ENCODE peak calls at places on chromosomes 7 and 10, in four cellular contexts. One of them, this sample, is unnamed.

GRCh38 chr7:133051719-133052118 is 30.2 kb downstream of the CHCHD3 start:
- DNase-seq in WERI-Rb-1: no peak
- DNase-seq in esophagus muscularis mucosa: no peak
- DNase-seq in CD8-positive, alpha-beta T cell: no peak
- DNase-seq in this sample: no peak

GRCh38 chr7:157944051-157944450 is 607.2 kb downstream of the DNAJB6 start:
- DNase-seq in WERI-Rb-1: no peak
- DNase-seq in CD8-positive, alpha-beta T cell: no peak
- DNase-seq in esophagus muscularis mucosa: no peak
- DNase-seq in this sample: no peak

GRCh38 chr10:45198596-45199379 is 116.6 kb downstream of the OR13A1 start:
- DNase-seq in esophagus muscularis mucosa: no peak
- DNase-seq in WERI-Rb-1: no peak
- DNase-seq in CD8-positive, alpha-beta T cell: no peak
- DNase-seq in this sample: no peak

GRCh38 chr7:13897825-13898224 is 91.6 kb downstream of the ETV1 start:
- DNase-seq in esophagus muscularis mucosa: no peak
- DNase-seq in WERI-Rb-1: no peak
- DNase-seq in CD8-positive, alpha-beta T cell: no peak
- DNase-seq in this sample: no peak

GRCh38 chr10:43824934-43825333 is 176.3 kb upstream of the ZNF32 start:
- DNase-seq in esophagus muscularis mucosa: peak
- DNase-seq in CD8-positive, alpha-beta T cell: no peak
- DNase-seq in WERI-Rb-1: no peak
- DNase-seq in this sample: no peak

GRCh38 chr10:112915590-112916572 is 34.2 kb upstream of the TCF7L2 start:
- DNase-seq in esophagus muscularis mucosa: no peak
- DNase-seq in WERI-Rb-1: no peak
- DNase-seq in CD8-positive, alpha-beta T cell: no peak
- DNase-seq in this sample: no peak

GRCh38 chr10:124186956-124187355 is 93.6 kb upstream of the CHST15 start:
- DNase-seq in esophagus muscularis mucosa: no peak
- DNase-seq in WERI-Rb-1: no peak
- DNase-seq in CD8-positive, alpha-beta T cell: no peak
- DNase-seq in this sample: no peak

GRCh38 chr10:130022501-130023299 is 58.6 kb upstream of the EBF3 start:
- DNase-seq in CD8-positive, alpha-beta T cell: no peak
- DNase-seq in WERI-Rb-1: peak
- DNase-seq in esophagus muscularis mucosa: no peak
- DNase-seq in this sample: no peak

GRCh38 chr7:29343379-29343778 is 148.8 kb downstream of the CHN2 start:
- DNase-seq in CD8-positive, alpha-beta T cell: peak
- DNase-seq in esophagus muscularis mucosa: no peak
- DNase-seq in WERI-Rb-1: no peak
- DNase-seq in this sample: no peak

GRCh38 chr7:147249956-147250355 is 1133.4 kb downstream of the CNTNAP2 start:
- DNase-seq in CD8-positive, alpha-beta T cell: no peak
- DNase-seq in esophagus muscularis mucosa: no peak
- DNase-seq in WERI-Rb-1: no peak
- DNase-seq in this sample: no peak

GRCh38 chr7:128164955-128165670 is 76.0 kb upstream of the LEP start:
- DNase-seq in WERI-Rb-1: no peak
- DNase-seq in CD8-positive, alpha-beta T cell: no peak
- DNase-seq in esophagus muscularis mucosa: no peak
- DNase-seq in this sample: no peak

GRCh38 chr7:21041666-21042065 is 255.0 kb upstream of the SP8 start:
- DNase-seq in esophagus muscularis mucosa: no peak
- DNase-seq in CD8-positive, alpha-beta T cell: no peak
- DNase-seq in WERI-Rb-1: no peak
- DNase-seq in this sample: no peak

GRCh38 chr10:113453351-113453750 is 99.5 kb upstream of the HABP2 start:
- DNase-seq in CD8-positive, alpha-beta T cell: no peak
- DNase-seq in WERI-Rb-1: no peak
- DNase-seq in esophagus muscularis mucosa: no peak
- DNase-seq in this sample: no peak

GRCh38 chr7:20954711-20955641 is 168.3 kb upstream of the SP8 start:
- DNase-seq in esophagus muscularis mucosa: no peak
- DNase-seq in CD8-positive, alpha-beta T cell: no peak
- DNase-seq in WERI-Rb-1: no peak
- DNase-seq in this sample: no peak

GRCh38 chr10:78470267-78471103 is 436.8 kb downstream of the RPS24 start:
- DNase-seq in esophagus muscularis mucosa: peak
- DNase-seq in CD8-positive, alpha-beta T cell: no peak
- DNase-seq in WERI-Rb-1: no peak
- DNase-seq in this sample: no peak

GRCh38 chr7:7274782-7275181 is 92.4 kb downstream of the C1GALT1 start:
- DNase-seq in CD8-positive, alpha-beta T cell: no peak
- DNase-seq in WERI-Rb-1: no peak
- DNase-seq in esophagus muscularis mucosa: peak
- DNase-seq in this sample: no peak

GRCh38 chr10:8979976-8980375 is 925.5 kb downstream of the GATA3 start:
- DNase-seq in WERI-Rb-1: no peak
- DNase-seq in esophagus muscularis mucosa: no peak
- DNase-seq in CD8-positive, alpha-beta T cell: no peak
- DNase-seq in this sample: no peak

GRCh38 chr7:116593359-116594075 is 68.7 kb downstream of the CAV1 start:
- DNase-seq in CD8-positive, alpha-beta T cell: no peak
- DNase-seq in WERI-Rb-1: no peak
- DNase-seq in esophagus muscularis mucosa: no peak
- DNase-seq in this sample: no peak

GRCh38 chr10:59176241-59177030 is at the start of gene PHYHIPL:
- DNase-seq in CD8-positive, alpha-beta T cell: no peak
- DNase-seq in esophagus muscularis mucosa: no peak
- DNase-seq in WERI-Rb-1: peak
- DNase-seq in this sample: no peak

GRCh38 chr10:5447611-5448071 is 35.3 kb downstream of the NET1 start:
- DNase-seq in WERI-Rb-1: no peak
- DNase-seq in esophagus muscularis mucosa: no peak
- DNase-seq in CD8-positive, alpha-beta T cell: no peak
- DNase-seq in this sample: no peak

GRCh38 chr10:11345224-11346054 is 266.0 kb downstream of the USP6NL start:
- DNase-seq in CD8-positive, alpha-beta T cell: no peak
- DNase-seq in WERI-Rb-1: no peak
- DNase-seq in esophagus muscularis mucosa: no peak
- DNase-seq in this sample: no peak

GRCh38 chr10:124292911-124293640 is 125.6 kb downstream of the OAT start:
- DNase-seq in CD8-positive, alpha-beta T cell: no peak
- DNase-seq in WERI-Rb-1: no peak
- DNase-seq in esophagus muscularis mucosa: no peak
- DNase-seq in this sample: peak

GRCh38 chr7:69643708-69644445 is 45.6 kb downstream of the AUTS2 start:
- DNase-seq in esophagus muscularis mucosa: peak
- DNase-seq in CD8-positive, alpha-beta T cell: no peak
- DNase-seq in WERI-Rb-1: no peak
- DNase-seq in this sample: no peak

GRCh38 chr7:326845-327304 is 36.9 kb downstream of the FOXL3 start:
- DNase-seq in CD8-positive, alpha-beta T cell: no peak
- DNase-seq in esophagus muscularis mucosa: no peak
- DNase-seq in WERI-Rb-1: no peak
- DNase-seq in this sample: no peak

GRCh38 chr7:49597805-49598204 is 175.6 kb upstream of the VWC2 start:
- DNase-seq in WERI-Rb-1: no peak
- DNase-seq in esophagus muscularis mucosa: no peak
- DNase-seq in CD8-positive, alpha-beta T cell: no peak
- DNase-seq in this sample: no peak

GRCh38 chr7:2560175-2560695 is 1.5 kb downstream of the IQCE start:
- DNase-seq in esophagus muscularis mucosa: no peak
- DNase-seq in WERI-Rb-1: no peak
- DNase-seq in CD8-positive, alpha-beta T cell: no peak
- DNase-seq in this sample: no peak

GRCh38 chr7:133572853-133573252 is 320.0 kb downstream of the EXOC4 start:
- DNase-seq in WERI-Rb-1: no peak
- DNase-seq in esophagus muscularis mucosa: no peak
- DNase-seq in CD8-positive, alpha-beta T cell: no peak
- DNase-seq in this sample: no peak

GRCh38 chr7:89914673-89915072 is 239.6 kb upstream of the STEAP1 start:
- DNase-seq in esophagus muscularis mucosa: no peak
- DNase-seq in WERI-Rb-1: peak
- DNase-seq in CD8-positive, alpha-beta T cell: no peak
- DNase-seq in this sample: no peak

GRCh38 chr7:35249537-35249907 is 4.4 kb downstream of the TBX20 start:
- DNase-seq in esophagus muscularis mucosa: no peak
- DNase-seq in WERI-Rb-1: no peak
- DNase-seq in CD8-positive, alpha-beta T cell: no peak
- DNase-seq in this sample: no peak

GRCh38 chr10:123241391-123242141 is 87.4 kb downstream of the BUB3 start:
- DNase-seq in WERI-Rb-1: no peak
- DNase-seq in CD8-positive, alpha-beta T cell: peak
- DNase-seq in esophagus muscularis mucosa: no peak
- DNase-seq in this sample: no peak

GRCh38 chr7:98091061-98091460 is 15.6 kb upstream of the LMTK2 start:
- DNase-seq in esophagus muscularis mucosa: no peak
- DNase-seq in WERI-Rb-1: no peak
- DNase-seq in CD8-positive, alpha-beta T cell: no peak
- DNase-seq in this sample: no peak

DNA sequence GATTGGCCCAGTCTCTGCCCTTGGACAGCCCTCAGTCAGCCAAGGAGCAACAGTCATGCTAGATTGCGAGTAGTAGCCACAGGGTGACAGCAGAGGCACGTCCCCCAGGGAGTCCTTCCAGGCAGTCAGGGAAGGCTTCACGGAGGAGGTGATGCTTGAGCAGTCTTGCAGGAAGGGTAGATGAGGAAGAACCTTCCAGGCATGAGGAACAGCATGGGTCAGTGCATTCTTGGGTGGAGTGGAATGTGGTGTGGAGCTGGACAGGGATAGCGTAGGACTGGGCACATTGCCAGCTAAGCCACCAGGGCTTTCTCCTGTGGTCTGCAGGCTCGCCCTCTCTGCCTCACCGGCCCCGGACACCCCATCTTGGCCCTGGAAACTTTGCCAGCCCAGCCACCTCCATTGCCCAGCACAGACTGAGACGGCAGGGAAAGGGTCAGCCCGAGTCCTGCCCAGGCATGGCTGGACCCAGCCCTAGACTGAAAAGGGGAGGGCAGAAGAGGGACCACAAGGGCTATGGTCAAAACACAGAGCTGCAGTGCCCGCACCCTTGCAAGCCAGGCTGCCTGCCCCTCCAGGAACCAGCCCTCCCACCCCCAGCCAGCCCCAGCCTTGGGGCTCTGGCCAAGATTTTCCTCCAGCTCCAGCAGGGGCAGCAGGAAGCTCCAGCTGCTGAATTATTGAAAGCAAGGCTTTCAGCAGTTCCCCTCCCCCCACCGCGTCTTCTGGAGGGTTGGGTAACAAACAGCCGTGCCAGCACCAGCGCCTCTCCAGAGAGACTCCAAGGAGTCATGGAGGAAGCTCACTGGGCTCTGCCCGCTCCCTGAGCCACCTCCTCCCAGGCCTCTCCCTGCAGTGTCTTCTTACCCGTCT is 18.7 kb downstream of the SRRM3 start:
- DNase-seq in esophagus muscularis mucosa: no peak
- DNase-seq in WERI-Rb-1: peak
- DNase-seq in CD8-positive, alpha-beta T cell: no peak
- DNase-seq in this sample: no peak
- TF ChIP-seq CTCF in esophagus muscularis mucosa: no peak
- TF ChIP-seq CTCF in WERI-Rb-1: peak
- TF ChIP-seq CTCF in CD8-positive, alpha-beta T cell: no peak
- TF ChIP-seq CTCF in this sample: no peak

GRCh38 chr7:99579956-99580777 is 17.9 kb upstream of the TMEM225B start:
- DNase-seq in CD8-positive, alpha-beta T cell: peak
- DNase-seq in WERI-Rb-1: peak
- DNase-seq in esophagus muscularis mucosa: no peak
- DNase-seq in this sample: no peak
- TF ChIP-seq CTCF in CD8-positive, alpha-beta T cell: peak
- TF ChIP-seq CTCF in WERI-Rb-1: peak
- TF ChIP-seq CTCF in esophagus muscularis mucosa: no peak
- TF ChIP-seq CTCF in this sample: no peak

GRCh38 chr10:117860135-117860534 is 186.6 kb downstream of the RAB11FIP2 start:
- DNase-seq in esophagus muscularis mucosa: no peak
- DNase-seq in CD8-positive, alpha-beta T cell: no peak
- DNase-seq in WERI-Rb-1: no peak
- DNase-seq in this sample: no peak

GRCh38 chr10:117865945-117866344 is 180.8 kb downstream of the RAB11FIP2 start:
- DNase-seq in WERI-Rb-1: peak
- DNase-seq in CD8-positive, alpha-beta T cell: no peak
- DNase-seq in esophagus muscularis mucosa: no peak
- DNase-seq in this sample: no peak

DNA sequence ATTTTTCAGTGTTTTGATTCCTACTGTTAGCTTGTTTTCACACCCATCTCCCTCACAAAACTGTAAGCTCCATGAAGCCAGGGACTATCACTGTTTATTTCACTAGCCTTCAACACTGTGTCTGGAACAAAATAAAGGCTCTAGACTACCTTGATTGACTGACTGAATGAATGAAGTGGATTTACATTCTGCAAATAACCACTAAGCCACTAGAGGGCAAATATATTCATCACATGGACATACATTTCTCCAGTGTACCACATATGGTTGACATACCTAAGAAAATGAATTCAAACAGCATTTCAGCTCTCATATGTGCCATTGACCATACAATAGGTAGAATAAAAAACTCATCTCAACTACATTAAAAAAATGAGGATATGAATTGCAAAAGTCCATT is 185.9 kb downstream of the RAB11FIP2 start:
- DNase-seq in CD8-positive, alpha-beta T cell: no peak
- DNase-seq in WERI-Rb-1: no peak
- DNase-seq in esophagus muscularis mucosa: no peak
- DNase-seq in this sample: no peak
- TF ChIP-seq CTCF in CD8-positive, alpha-beta T cell: no peak
- TF ChIP-seq CTCF in WERI-Rb-1: peak
- TF ChIP-seq CTCF in esophagus muscularis mucosa: no peak
- TF ChIP-seq CTCF in this sample: no peak

GRCh38 chr7:156515911-156516790 is 124.4 kb upstream of the RNF32 start:
- DNase-seq in CD8-positive, alpha-beta T cell: no peak
- DNase-seq in WERI-Rb-1: no peak
- DNase-seq in esophagus muscularis mucosa: peak
- DNase-seq in this sample: no peak
- TF ChIP-seq CTCF in CD8-positive, alpha-beta T cell: no peak
- TF ChIP-seq CTCF in WERI-Rb-1: no peak
- TF ChIP-seq CTCF in esophagus muscularis mucosa: no peak
- TF ChIP-seq CTCF in this sample: no peak

DNA sequence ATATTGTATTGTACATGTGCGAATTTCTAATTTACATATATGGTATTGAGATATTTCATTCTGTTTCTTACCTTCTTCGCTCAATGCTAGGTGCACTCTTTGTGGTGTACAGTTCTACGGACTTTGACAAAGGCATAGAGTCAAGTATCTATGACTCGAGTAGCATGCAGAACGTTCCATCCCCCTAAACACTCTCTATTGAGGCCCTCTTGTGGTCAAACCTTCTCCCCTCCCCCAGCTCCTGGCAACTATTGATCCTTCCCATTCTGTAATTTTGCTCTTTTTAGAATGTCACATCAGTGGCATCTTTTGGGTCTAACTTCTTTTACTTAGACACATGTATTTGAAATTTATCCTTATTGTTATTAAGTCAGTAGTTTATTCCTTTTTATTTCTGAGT is 30.7 kb upstream of the GDF10 start:
- DNase-seq in esophagus muscularis mucosa: no peak
- DNase-seq in CD8-positive, alpha-beta T cell: peak
- DNase-seq in WERI-Rb-1: peak
- DNase-seq in this sample: no peak
- TF ChIP-seq CTCF in esophagus muscularis mucosa: no peak
- TF ChIP-seq CTCF in CD8-positive, alpha-beta T cell: no peak
- TF ChIP-seq CTCF in WERI-Rb-1: peak
- TF ChIP-seq CTCF in this sample: no peak